ENCODE peak calls at places on chromosomes 2 and 18, in five cellular contexts. H is heart left ventricle, Y is A549, P is GM06990, C is fibroblast of lung. D is an unnamed sample.

GRCh38 chr2:235951980-235952379 is 216.2 kb downstream of the GBX2 start:
- DNase-seq in H (no peak), Y (no peak), P (no peak), C (no peak), D (no peak)

GRCh38 chr2:234949762-234950434 is 1.9 kb upstream of the SH3BP4 start:
- DNase-seq in H (no peak), Y (no peak), P (no peak), C (peak; percentile 100), D (no peak)

GRCh38 chr18:68417826-68418225 is 297.1 kb downstream of the TMX3 start:
- DNase-seq in H (no peak), Y (no peak), P (no peak), C (peak; percentile 62), D (no peak)

GRCh38 chr2:199366406-199366805 is 91.3 kb downstream of the SATB2 start:
- DNase-seq in H (no peak), Y (peak; percentile 10), P (no peak), C (no peak), D (no peak)

GRCh38 chr2:128378231-128379020 is 59.8 kb upstream of the HS6ST1 start:
- DNase-seq in H (no peak), Y (no peak), P (no peak), C (no peak), D (no peak)

GRCh38 chr2:151043484-151043883 is 218.2 kb downstream of the RBM43 start:
- DNase-seq in H (no peak), Y (no peak), P (no peak), C (peak; percentile 71), D (no peak)

GRCh38 chr2:67991456-67991855 is 71.3 kb downstream of the C1D start:
- DNase-seq in H (no peak), Y (no peak), P (no peak), C (no peak), D (no peak)

GRCh38 chr2:226179010-226179409 is 620.6 kb downstream of the IRS1 start:
- DNase-seq in H (no peak), Y (no peak), P (no peak), C (no peak), D (no peak)

GRCh38 chr2:196160966-196161365 is 10.4 kb downstream of the STK17B start:
- DNase-seq in H (no peak), Y (no peak), P (no peak), C (no peak), D (no peak)
- H3K4me3 ChIP-seq in H (no peak overlapping the region), Y (no peak overlapping the region), P (no peak overlapping the region), C (no peak overlapping the region), D (no peak overlapping the region)

DNA sequence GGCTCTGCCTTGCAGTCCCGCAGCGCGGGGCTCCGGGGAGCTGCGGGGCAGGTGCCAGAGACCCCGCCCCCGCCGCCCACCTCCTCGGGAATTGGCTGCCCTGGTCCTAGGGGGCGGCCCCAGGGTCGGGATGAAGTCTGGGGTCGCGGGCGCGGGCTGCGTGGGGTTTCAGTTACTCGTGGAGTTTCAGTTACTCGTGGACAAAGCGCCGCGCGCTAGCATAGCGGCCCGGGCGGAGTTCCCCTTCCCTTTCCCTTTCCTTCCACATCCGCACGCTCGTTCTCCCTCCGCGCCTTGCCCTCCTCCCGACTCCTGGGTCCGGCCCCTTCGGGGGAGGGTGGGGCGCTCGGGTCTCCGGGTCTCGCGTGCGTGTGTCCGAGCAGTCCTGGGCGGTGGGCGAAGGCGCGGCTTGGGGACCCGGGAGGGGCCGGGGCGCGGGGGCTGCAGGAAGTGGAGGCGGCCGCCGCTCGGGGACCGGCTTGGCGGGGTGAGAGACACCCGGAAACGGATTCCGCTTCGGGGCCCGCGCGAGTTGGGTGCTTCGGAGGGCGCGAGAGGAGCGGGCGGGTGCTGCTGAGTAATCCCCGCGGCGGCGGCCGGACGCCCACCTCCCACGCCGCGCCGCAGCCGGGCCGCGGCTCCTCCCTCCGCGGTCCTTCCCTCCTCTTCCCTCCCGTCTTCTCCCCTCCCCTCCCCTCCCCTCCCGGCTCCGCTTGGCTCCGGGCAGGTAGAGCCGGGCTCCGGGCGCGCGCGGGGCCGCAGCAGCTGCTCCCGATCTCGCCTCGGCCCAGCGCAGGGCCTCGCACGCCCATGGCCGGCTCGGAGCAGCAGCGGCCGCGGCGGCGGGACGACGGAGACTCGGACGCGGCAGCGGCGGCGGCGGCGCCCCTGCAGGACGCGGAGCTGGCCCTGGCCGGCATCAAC is at the start of gene TTC39C:
- DNase-seq in H (peak; percentile 77), Y (peak; percentile 48), P (peak; percentile 90), C (peak; percentile 66), D (no peak)
- TF ChIP-seq CTCF in H (no peak), Y (no peak), P (no peak), C (no peak), D (no peak)

DNA sequence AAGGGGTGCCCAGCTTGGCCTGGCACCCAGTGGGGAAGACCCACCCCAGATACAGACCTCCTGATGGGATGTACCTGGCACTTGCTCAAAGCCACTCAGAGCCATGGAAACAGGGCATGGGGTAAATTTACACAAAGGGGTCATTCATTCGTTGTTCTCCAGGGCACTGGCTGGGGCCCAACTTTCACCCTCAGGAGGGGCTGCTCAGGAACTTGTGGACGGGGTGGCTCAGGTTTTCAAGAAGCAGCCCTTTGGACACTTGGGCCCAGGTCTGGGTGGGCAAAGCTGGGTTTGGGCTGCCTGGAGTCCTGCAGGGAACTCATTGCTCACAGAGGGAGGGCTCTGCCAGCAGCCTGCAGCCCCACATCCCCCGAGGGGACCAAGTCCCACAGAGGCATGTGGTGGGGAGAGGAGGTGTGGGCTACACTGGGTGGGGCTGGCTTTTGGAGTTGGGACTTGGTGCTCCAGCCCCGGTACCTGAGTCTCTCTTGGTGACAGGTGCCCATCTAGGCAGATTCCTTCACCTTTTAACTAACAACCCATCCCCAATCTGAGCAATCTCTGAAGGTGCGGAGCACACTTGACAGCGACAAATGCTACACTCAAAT is 172.3 kb downstream of the CELF4 start:
- DNase-seq in H (no peak), Y (no peak), P (no peak), C (no peak), D (no peak)
- H3K4me3 ChIP-seq in H (peak overlapping the region; percentile 56), Y (peak overlapping the region; percentile 41), P (no peak overlapping the region), C (peak overlapping the region; percentile 42), D (no peak overlapping the region)

DNA sequence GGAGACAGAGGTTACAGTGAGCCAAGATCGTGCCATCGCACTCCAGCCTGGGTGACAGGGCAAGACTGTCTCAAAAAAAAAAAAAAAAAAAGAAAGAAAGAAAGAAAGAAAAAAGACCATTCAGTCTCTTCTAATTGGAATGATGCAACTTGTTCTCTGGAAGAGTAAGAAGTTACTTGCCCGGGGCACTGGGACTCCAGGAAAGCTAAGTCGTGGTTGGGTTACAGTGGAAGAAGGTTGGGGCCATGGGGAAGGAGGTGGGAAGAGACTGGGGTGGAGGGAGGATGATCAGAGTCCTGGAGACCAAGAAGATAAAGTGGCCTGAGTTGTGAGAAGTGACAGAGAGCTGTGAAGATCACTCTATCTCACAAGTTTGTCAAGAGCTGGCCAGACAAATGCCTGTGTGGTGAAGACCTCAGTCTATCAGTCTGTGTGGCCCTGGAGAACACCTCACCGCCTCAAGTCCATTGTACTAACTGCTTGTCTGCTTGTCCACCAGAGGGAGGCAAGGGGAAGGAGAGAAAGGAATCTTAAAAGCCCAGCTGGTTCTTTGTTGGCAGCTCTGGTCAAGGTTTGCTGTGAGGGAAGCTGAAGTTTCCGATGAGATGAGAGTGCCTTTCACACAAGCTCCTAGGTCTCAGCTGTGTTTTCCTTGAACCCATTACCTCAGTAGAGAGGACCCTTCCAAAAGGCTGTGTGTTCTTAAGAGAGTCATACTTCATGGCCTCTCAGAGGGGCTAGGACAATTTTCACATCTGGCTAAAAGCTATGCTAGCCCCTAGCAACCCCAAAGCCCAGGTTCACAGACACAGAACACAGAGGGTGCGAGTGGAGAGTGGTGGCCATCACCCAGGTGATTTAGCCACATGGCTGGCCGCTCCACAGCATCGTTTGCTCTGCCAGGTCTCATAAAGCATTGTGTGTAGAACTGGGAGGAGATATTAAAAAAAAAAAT is 72.0 kb upstream of the TMEM178A start:
- DNase-seq in H (peak; percentile 55), Y (peak; percentile 79), P (no peak), C (peak; percentile 86), D (peak; percentile 1)
- TF ChIP-seq CTCF in H (peak; percentile 65), Y (peak; percentile 44), P (peak; percentile 53), C (peak; percentile 88), D (peak; percentile 41)

DNA sequence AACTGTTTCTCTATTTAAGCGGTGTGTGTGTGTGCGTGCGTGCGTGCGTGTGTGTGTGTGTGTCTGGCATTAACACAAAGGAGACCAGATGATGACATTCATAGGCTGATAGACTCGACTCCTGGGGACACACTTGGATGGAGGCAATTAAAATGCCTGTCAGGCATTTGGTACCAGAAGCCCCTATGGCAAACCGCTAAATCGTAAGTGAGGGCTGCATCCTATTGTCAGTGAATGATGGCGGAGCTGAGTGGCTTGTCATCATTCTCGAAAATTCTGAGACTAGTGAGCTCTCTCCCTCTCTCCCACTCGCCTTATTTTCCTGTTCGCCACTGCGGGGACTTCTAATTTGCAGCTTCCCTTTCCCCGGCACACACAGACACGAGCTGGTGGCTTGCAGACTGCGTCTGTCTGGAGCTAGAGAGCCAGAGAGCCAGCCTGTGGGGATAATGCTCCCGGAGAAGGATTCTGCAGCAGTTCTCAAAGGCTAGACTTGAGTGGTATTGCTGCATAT is 155.4 kb downstream of the MAP2 start:
- DNase-seq in H (no peak), Y (no peak), P (no peak), C (peak; percentile 34), D (no peak)
- H3K4me3 ChIP-seq in H (peak overlapping the region; percentile 61), Y (no peak overlapping the region), P (peak overlapping the region; percentile 20), C (peak overlapping the region; percentile 71), D (no peak overlapping the region)

GRCh38 chr2:206502729-206503128 is 59.4 kb downstream of the ADAM23 start:
- DNase-seq in H (no peak), Y (no peak), P (no peak), C (no peak), D (no peak)
- TF ChIP-seq CTCF in H (no peak), Y (no peak), P (no peak), C (no peak), D (no peak)

GRCh38 chr2:63053889-63054725 is 3.5 kb downstream of the OTX1 start:
- DNase-seq in H (no peak), Y (no peak), P (peak; percentile 62), C (no peak), D (no peak)

GRCh38 chr2:63056309-63057065 is 5.9 kb downstream of the OTX1 start:
- DNase-seq in H (no peak), Y (no peak), P (peak; percentile 62), C (no peak), D (no peak)

GRCh38 chr2:63057249-63058148 is 6.9 kb downstream of the OTX1 start:
- DNase-seq in H (no peak), Y (no peak), P (peak; percentile 15), C (no peak), D (no peak)

GRCh38 chr2:63054812-63055509 is 4.3 kb downstream of the OTX1 start:
- DNase-seq in H (no peak), Y (no peak), P (peak; percentile 15), C (no peak), D (no peak)

DNA sequence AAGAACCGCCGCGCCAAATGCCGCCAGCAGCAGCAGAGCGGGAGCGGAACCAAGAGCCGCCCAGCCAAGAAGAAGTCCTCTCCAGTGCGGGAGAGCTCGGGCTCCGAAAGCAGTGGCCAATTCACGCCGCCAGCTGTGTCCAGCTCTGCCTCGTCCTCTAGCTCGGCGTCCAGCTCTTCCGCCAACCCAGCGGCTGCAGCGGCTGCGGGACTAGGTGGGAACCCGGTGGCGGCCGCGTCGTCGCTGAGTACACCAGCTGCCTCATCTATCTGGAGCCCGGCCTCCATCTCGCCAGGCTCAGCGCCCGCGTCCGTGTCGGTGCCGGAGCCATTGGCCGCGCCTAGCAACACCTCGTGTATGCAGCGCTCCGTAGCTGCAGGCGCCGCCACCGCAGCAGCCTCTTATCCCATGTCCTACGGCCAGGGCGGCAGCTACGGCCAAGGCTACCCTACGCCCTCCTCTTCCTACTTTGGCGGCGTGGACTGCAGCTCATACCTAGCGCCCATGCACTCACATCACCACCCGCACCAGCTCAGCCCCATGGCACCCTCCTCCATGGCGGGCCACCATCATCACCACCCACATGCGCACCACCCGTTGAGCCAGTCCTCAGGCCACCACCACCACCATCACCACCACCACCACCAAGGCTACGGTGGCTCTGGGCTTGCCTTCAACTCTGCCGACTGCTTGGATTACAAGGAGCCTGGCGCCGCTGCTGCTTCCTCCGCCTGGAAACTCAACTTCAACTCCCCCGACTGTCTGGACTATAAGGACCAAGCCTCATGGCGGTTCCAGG is 5.1 kb downstream of the OTX1 start:
- DNase-seq in H (no peak), Y (no peak), P (peak; percentile 31), C (no peak), D (no peak)
- H3K4me3 ChIP-seq in H (no peak overlapping the region), Y (no peak overlapping the region), P (no peak overlapping the region), C (no peak overlapping the region), D (no peak overlapping the region)